ENCODE peak calls at places on chromosomes 4 and X, in ten cellular contexts. T is HCT116, K is hepatocyte, I is PC-3, N is OCI-LY7, M is GM23248, C is GM23338, B is SK-N-SH, X is Karpas-422, G is PC-9. O is an unnamed sample. For H3K9me2, the result is how much of the 10 kb centered on the place peaks cover.

GRCh38 chr4:3414421-3415279 is 27.1 kb upstream of the HGFAC start:
- DNase-seq in N (no peak), C (no peak), M (no peak), I (no peak), T (no peak), K (no peak), B (no peak), G (no peak), X (no peak), O (no peak)

GRCh38 chrX:98068210-98068609 is 1184.5 kb downstream of the RPA4 start:
- DNase-seq in X (no peak), N (no peak), C (no peak), T (no peak), K (peak), M (no peak), B (no peak), G (no peak), I (no peak), O (no peak)

GRCh38 chr4:8218371-8219050 is 19.4 kb downstream of the SH3TC1 start:
- DNase-seq in G (no peak), C (no peak), K (no peak), N (no peak), B (no peak), M (no peak), X (no peak), T (no peak), I (no peak), O (peak)

GRCh38 chr4:175504316-175504715 is 307.7 kb downstream of the GPM6A start:
- DNase-seq in X (no peak), G (no peak), B (no peak), T (no peak), K (no peak), C (no peak), N (no peak), M (peak), I (no peak), O (no peak)

GRCh38 chrX:114152130-114152529 is 431.8 kb upstream of the HTR2C start:
- DNase-seq in K (peak), X (peak), C (no peak), T (peak), G (peak), I (peak), M (peak), N (no peak), B (no peak), O (no peak)

GRCh38 chrX:16130707-16131106 is 7.3 kb downstream of the GRPR start:
- DNase-seq in T (no peak), N (no peak), G (no peak), I (no peak), M (no peak), K (no peak), B (no peak), X (no peak), C (no peak), O (no peak)

GRCh38 chr4:1347410-1347864 is 429 bp downstream of the UVSSA start:
- DNase-seq in C (peak), X (peak), N (peak), K (peak), G (peak), B (peak), T (no peak), I (peak), M (peak), O (peak)

GRCh38 chrX:96770315-96770714 is 85.7 kb downstream of the DIAPH2 start:
- DNase-seq in K (peak), G (no peak), T (no peak), X (peak), I (peak), N (peak), C (peak), B (peak), M (peak), O (peak)

GRCh38 chr4:37652747-37653527 is 33.2 kb downstream of the RELL1 start:
- DNase-seq in B (no peak), K (no peak), G (no peak), M (no peak), T (no peak), X (no peak), I (no peak), C (no peak), N (no peak), O (no peak)

GRCh38 chr4:147777456-147778091 is 45.7 kb downstream of the ARHGAP10 start:
- DNase-seq in I (peak), G (peak), X (no peak), M (peak), B (no peak), C (no peak), K (no peak), T (peak), N (no peak), O (no peak)

GRCh38 chrX:149131780-149132179 is 373.3 kb downstream of the IDS start:
- DNase-seq in B (no peak), I (no peak), C (no peak), G (no peak), T (no peak), K (no peak), N (no peak), M (peak), X (no peak), O (no peak)

GRCh38 chrX:8306296-8306975 is 135.4 kb upstream of the VCX2 start:
- DNase-seq in X (no peak), T (no peak), C (no peak), M (no peak), B (no peak), G (no peak), N (no peak), I (no peak), K (no peak), O (no peak)

GRCh38 chr4:92235741-92236140 is 68.0 kb upstream of the GRID2 start:
- DNase-seq in T (no peak), B (no peak), N (no peak), G (no peak), M (no peak), X (no peak), C (peak), I (peak), K (no peak), O (no peak)

GRCh38 chr4:16122225-16122624 is 38.4 kb upstream of the PROM1 start:
- DNase-seq in I (no peak), T (no peak), C (no peak), G (no peak), B (no peak), X (no peak), K (no peak), M (no peak), N (no peak), O (no peak)

DNA sequence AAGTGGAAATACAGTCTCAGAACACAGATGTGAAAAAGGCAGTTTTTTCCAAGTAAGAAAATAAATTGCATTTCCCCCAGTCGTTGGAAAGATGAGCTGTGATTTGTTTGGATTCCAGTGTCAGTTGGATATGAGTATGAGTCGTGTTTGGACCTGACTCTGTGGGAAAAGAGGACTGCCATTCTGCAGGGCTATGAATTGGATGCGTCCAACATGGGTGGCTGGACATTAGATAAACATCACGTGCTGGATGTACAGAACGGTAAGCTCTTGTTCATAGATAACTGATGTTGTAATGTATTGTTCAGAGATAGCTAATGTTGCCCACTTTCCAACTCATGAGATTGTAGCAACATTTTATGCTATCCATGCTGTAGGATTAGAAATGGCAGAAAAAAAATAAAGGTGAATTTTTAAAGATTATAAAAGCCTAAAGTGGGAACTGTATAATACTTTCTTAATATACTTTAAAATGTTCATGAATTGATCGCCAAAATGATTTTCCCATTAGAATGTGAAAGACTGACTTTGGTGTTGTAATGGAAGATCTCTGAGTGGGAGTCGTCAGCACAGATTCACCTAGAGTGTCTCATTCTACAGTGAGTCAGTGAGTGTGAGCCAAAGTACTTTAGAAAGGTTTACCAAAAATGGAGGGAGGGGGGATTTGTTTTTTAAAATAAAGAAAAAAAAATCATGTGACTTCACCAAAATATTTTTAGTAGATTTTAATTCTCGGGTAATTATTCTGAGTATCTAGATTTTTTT is 178.7 kb downstream of the DCTD start:
- DNase-seq in M (peak), I (peak), T (no peak), G (no peak), K (no peak), C (no peak), B (no peak), X (no peak), N (no peak), O (no peak)
- H3K9me2 ChIP-seq in M (under half), I (under half), T (under half), G (under half), K (under half), C (under half), B (under half), X (under half), N (under half), O (under half)

GRCh38 chr4:25900901-25901500 is 13.0 kb upstream of the SMIM20 start:
- DNase-seq in I (no peak), M (no peak), G (no peak), C (no peak), B (no peak), X (no peak), K (no peak), T (no peak), N (no peak), O (no peak)
- H3K9me2 ChIP-seq in I (under half), M (under half), G (under half), C (under half), B (under half), X (under half), K (under half), T (under half), N (under half), O (under half)

GRCh38 chr4:173025131-173025530 is 143.5 kb upstream of the GALNT7 start:
- DNase-seq in B (peak), T (peak), I (peak), K (peak), X (peak), M (peak), G (peak), C (peak), N (peak), O (peak)
- H3K9me2 ChIP-seq in B (under half), T (under half), I (under half), K (under half), X (under half), M (under half), G (under half), C (under half), N (under half), O (under half)

DNA sequence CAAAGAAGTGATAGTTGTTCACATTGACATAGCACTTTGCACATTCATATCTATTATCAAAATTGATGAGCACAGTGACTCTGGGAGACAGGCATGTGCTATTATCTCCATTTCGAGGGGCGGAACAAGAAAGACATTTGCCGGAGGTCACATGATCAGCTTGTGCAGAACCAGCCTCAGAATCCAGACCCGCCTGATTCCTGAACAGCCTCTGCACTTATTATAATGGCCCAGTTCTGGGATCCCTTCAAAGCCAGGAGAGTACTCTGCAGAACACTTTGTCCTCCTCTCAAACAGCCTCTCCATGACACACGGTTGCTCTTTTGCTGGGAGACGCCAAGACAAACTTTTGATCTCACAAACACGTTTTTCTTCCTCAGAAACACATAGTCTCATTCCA is 48.4 kb downstream of the RWDD4 start:
- DNase-seq in N (no peak), I (no peak), C (no peak), K (peak), X (no peak), M (peak), T (no peak), B (no peak), G (no peak), O (no peak)
- H3K9me2 ChIP-seq in N (under half), I (under half), C (under half), K (under half), X (under half), M (under half), T (under half), B (under half), G (under half), O (under half)

GRCh38 chrX:150989420-150989819 is 6.3 kb downstream of the HMGB3 start:
- DNase-seq in T (no peak), I (no peak), M (no peak), K (no peak), N (no peak), G (no peak), X (no peak), C (no peak), B (no peak), O (no peak)
- H3K9me2 ChIP-seq in T (under half), I (under half), M (under half), K (under half), N (under half), G (under half), X (under half), C (under half), B (under half), O (under half)

GRCh38 chrX:22662776-22663175 is 337.0 kb upstream of the DDX53 start:
- DNase-seq in N (no peak), X (no peak), C (no peak), M (no peak), K (no peak), I (peak), B (no peak), G (peak), T (no peak), O (no peak)

GRCh38 chrX:22665818-22666217 is 333.9 kb upstream of the DDX53 start:
- DNase-seq in K (no peak), X (no peak), N (no peak), T (no peak), C (no peak), I (no peak), B (no peak), M (no peak), G (no peak), O (no peak)

GRCh38 chrX:22664826-22665225 is 334.9 kb upstream of the DDX53 start:
- DNase-seq in C (no peak), M (no peak), T (no peak), X (no peak), K (no peak), I (no peak), G (no peak), B (no peak), N (no peak), O (no peak)

GRCh38 chrX:22660756-22661155 is 339.0 kb upstream of the DDX53 start:
- DNase-seq in C (no peak), I (no peak), X (no peak), K (no peak), G (no peak), N (no peak), M (peak), B (no peak), T (no peak), O (no peak)

DNA sequence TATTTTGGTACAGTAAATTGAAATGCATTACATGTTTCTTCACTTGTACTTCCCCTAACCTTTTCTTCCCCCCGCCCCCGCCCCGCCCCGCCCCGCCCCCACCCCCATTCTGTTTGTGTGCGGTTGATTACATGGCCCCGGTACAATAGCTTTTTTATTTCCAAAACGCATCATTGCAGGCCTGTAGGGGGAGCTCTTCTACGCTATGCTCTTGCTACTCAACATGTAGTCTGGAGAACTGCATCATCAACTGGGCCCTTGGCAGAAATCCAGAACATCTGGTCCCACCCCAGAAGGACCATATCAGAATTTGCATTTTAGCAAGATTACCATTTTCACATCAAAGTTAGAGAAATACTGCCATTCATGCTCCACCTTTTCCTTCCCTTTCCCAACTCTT is 333.3 kb upstream of the DDX53 start:
- DNase-seq in T (peak), M (peak), X (peak), B (peak), C (peak), K (peak), I (peak), N (peak), G (no peak), O (no peak)
- H3K9me2 ChIP-seq in T (under half), M (under half), X (under half), B (under half), C (under half), K (under half), I (under half), N (under half), G (under half), O (under half)